ENCODE peak calls at places on chromosomes 12 and 14, in five cellular contexts. One of them, this sample, is unnamed.

GRCh38 chr12:47188576-47189441 is 109.0 kb upstream of the AMIGO2 start:
- DNase-seq in C1 segment of cervical spinal cord: no peak
- DNase-seq in HTR-8/SVneo: no peak
- DNase-seq in CD8-positive, alpha-beta memory T cell: no peak
- DNase-seq in EH: peak; percentile 90
- DNase-seq in this sample: peak; percentile 42

GRCh38 chr12:64900540-64900939 is 76.1 kb downstream of the TBC1D30 start:
- DNase-seq in C1 segment of cervical spinal cord: no peak
- DNase-seq in HTR-8/SVneo: no peak
- DNase-seq in CD8-positive, alpha-beta memory T cell: no peak
- DNase-seq in EH: peak; percentile 48
- DNase-seq in this sample: peak; percentile 31

GRCh38 chr12:15364221-15365170 is 42.2 kb downstream of the PTPRO start:
- DNase-seq in C1 segment of cervical spinal cord: no peak
- DNase-seq in HTR-8/SVneo: no peak
- DNase-seq in CD8-positive, alpha-beta memory T cell: no peak
- DNase-seq in EH: no peak
- DNase-seq in this sample: peak; percentile 9

GRCh38 chr12:14193623-14194022 is 171.9 kb upstream of the ATF7IP start:
- DNase-seq in C1 segment of cervical spinal cord: no peak
- DNase-seq in HTR-8/SVneo: no peak
- DNase-seq in CD8-positive, alpha-beta memory T cell: no peak
- DNase-seq in EH: no peak
- DNase-seq in this sample: no peak

GRCh38 chr12:55629058-55629841 is 7.4 kb upstream of the OR10P1 start:
- DNase-seq in C1 segment of cervical spinal cord: no peak
- DNase-seq in HTR-8/SVneo: no peak
- DNase-seq in CD8-positive, alpha-beta memory T cell: no peak
- DNase-seq in EH: no peak
- DNase-seq in this sample: no peak

GRCh38 chr12:91381309-91381804 is 198.7 kb upstream of the DCN start:
- DNase-seq in C1 segment of cervical spinal cord: peak; percentile 70
- DNase-seq in HTR-8/SVneo: peak; percentile 41
- DNase-seq in CD8-positive, alpha-beta memory T cell: no peak
- DNase-seq in EH: peak; percentile 81
- DNase-seq in this sample: peak; percentile 94

GRCh38 chr12:58588771-58589170 is 331.5 kb downstream of the LRIG3 start:
- DNase-seq in C1 segment of cervical spinal cord: no peak
- DNase-seq in HTR-8/SVneo: no peak
- DNase-seq in CD8-positive, alpha-beta memory T cell: no peak
- DNase-seq in EH: peak; percentile 51
- DNase-seq in this sample: no peak

GRCh38 chr12:122749569-122750332 is 2.9 kb upstream of the DENR start:
- DNase-seq in C1 segment of cervical spinal cord: no peak
- DNase-seq in HTR-8/SVneo: no peak
- DNase-seq in CD8-positive, alpha-beta memory T cell: no peak
- DNase-seq in EH: no peak
- DNase-seq in this sample: no peak

GRCh38 chr14:69985456-69985855 is 106.2 kb downstream of the SMOC1 start:
- DNase-seq in C1 segment of cervical spinal cord: no peak
- DNase-seq in HTR-8/SVneo: no peak
- DNase-seq in CD8-positive, alpha-beta memory T cell: no peak
- DNase-seq in EH: peak; percentile 3
- DNase-seq in this sample: no peak

GRCh38 chr14:32205984-32206383 is 2.9 kb upstream of the RNU6-8 start:
- DNase-seq in C1 segment of cervical spinal cord: no peak
- DNase-seq in HTR-8/SVneo: no peak
- DNase-seq in CD8-positive, alpha-beta memory T cell: no peak
- DNase-seq in EH: no peak
- DNase-seq in this sample: no peak

GRCh38 chr12:131557310-131557709 is 153.6 kb upstream of the SFSWAP start:
- DNase-seq in C1 segment of cervical spinal cord: no peak
- DNase-seq in HTR-8/SVneo: no peak
- DNase-seq in CD8-positive, alpha-beta memory T cell: no peak
- DNase-seq in EH: no peak
- DNase-seq in this sample: no peak

GRCh38 chr12:93944196-93944595 is 204.2 kb upstream of the PLXNC1 start:
- DNase-seq in C1 segment of cervical spinal cord: no peak
- DNase-seq in HTR-8/SVneo: no peak
- DNase-seq in CD8-positive, alpha-beta memory T cell: no peak
- DNase-seq in EH: peak; percentile 72
- DNase-seq in this sample: peak; percentile 21

GRCh38 chr12:120710805-120711296 is 593 bp downstream of the UNC119B start:
- DNase-seq in C1 segment of cervical spinal cord: no peak
- DNase-seq in HTR-8/SVneo: no peak
- DNase-seq in CD8-positive, alpha-beta memory T cell: no peak
- DNase-seq in EH: peak; percentile 35
- DNase-seq in this sample: no peak

GRCh38 chr12:62525306-62525705 is 58.7 kb downstream of the MON2 start:
- DNase-seq in C1 segment of cervical spinal cord: no peak
- DNase-seq in HTR-8/SVneo: no peak
- DNase-seq in CD8-positive, alpha-beta memory T cell: no peak
- DNase-seq in EH: no peak
- DNase-seq in this sample: no peak

GRCh38 chr12:19937161-19937560 is 431.2 kb upstream of the PDE3A start:
- DNase-seq in C1 segment of cervical spinal cord: no peak
- DNase-seq in HTR-8/SVneo: no peak
- DNase-seq in CD8-positive, alpha-beta memory T cell: no peak
- DNase-seq in EH: no peak
- DNase-seq in this sample: no peak

GRCh38 chr12:104352106-104352713 is 48.7 kb downstream of the EID3 start:
- DNase-seq in C1 segment of cervical spinal cord: no peak
- DNase-seq in HTR-8/SVneo: no peak
- DNase-seq in CD8-positive, alpha-beta memory T cell: no peak
- DNase-seq in EH: peak; percentile 61
- DNase-seq in this sample: peak; percentile 25